ENCODE peak calls at places on chromosomes 3 and 15, in eight cellular contexts. X, I, V, N, R, H, P and U are unnamed samples.

GRCh38 chr15:58453931-58454793 is 22.4 kb downstream of the LIPC start:
- DNase-seq in I (no peak), N (no peak), P (no peak), V (no peak), R (no peak), H (no peak), X (no peak), U (no peak)

GRCh38 chr3:73885862-73886261 is 261.1 kb upstream of the PDZRN3 start:
- DNase-seq in R (no peak), H (no peak), P (no peak), X (no peak), N (no peak), I (no peak), V (no peak), U (no peak)

GRCh38 chr15:96444865-96445264 is 114.4 kb downstream of the NR2F2 start:
- DNase-seq in N (no peak), R (no peak), I (no peak), P (no peak), H (no peak), X (no peak), V (no peak), U (no peak)

GRCh38 chr3:16476636-16477035 is 36.9 kb downstream of the RFTN1 start:
- DNase-seq in V (no peak), R (no peak), I (no peak), X (peak; percentile 4), H (peak; percentile 91), N (peak; percentile 95), P (no peak), U (no peak)

GRCh38 chr3:153023896-153024295 is 138.1 kb upstream of the RAP2B start:
- DNase-seq in V (no peak), H (no peak), P (no peak), N (no peak), I (no peak), X (no peak), R (no peak), U (no peak)

GRCh38 chr3:134232146-134232545 is 18.5 kb downstream of the RYK start:
- DNase-seq in X (no peak), H (peak; percentile 37), V (no peak), N (no peak), R (no peak), P (no peak), I (no peak), U (no peak)

GRCh38 chr3:19250959-19251610 is 102.8 kb downstream of the KCNH8 start:
- DNase-seq in V (peak; percentile 16), R (no peak), H (no peak), N (no peak), X (no peak), I (no peak), P (peak; percentile 1), U (no peak)

GRCh38 chr15:29141908-29142747 is 127.5 kb downstream of the NSMCE3 start:
- DNase-seq in N (no peak), R (no peak), P (no peak), H (no peak), V (no peak), X (no peak), I (no peak), U (no peak)

GRCh38 chr15:56736308-56736707 is 3.0 kb upstream of the ZNF280D start:
- DNase-seq in V (peak; percentile 36), N (no peak), X (no peak), I (no peak), P (peak; percentile 31), R (no peak), H (peak; percentile 70), U (no peak)

GRCh38 chr15:79965836-79966630 is 5.0 kb downstream of the BCL2A1 start:
- DNase-seq in R (no peak), I (no peak), H (no peak), P (peak; percentile 79), N (no peak), X (no peak), V (no peak), U (no peak)

GRCh38 chr3:169241928-169242751 is 421.4 kb downstream of the MECOM start:
- DNase-seq in I (peak; percentile 50), P (no peak), X (peak; percentile 42), H (peak; percentile 89), N (no peak), R (no peak), V (no peak), U (peak; percentile 70)

GRCh38 chr3:125374501-125374995 is 577 bp downstream of the ZNF148 start:
- DNase-seq in N (no peak), P (peak; percentile 43), R (peak; percentile 51), V (peak; percentile 49), H (peak; percentile 62), X (peak; percentile 54), I (peak; percentile 28), U (peak; percentile 79)

GRCh38 chr3:72447059-72447946 is 400.9 kb downstream of the SHQ1 start:
- DNase-seq in N (peak; percentile 47), H (peak; percentile 95), I (peak; percentile 70), R (peak; percentile 92), P (peak; percentile 66), V (peak; percentile 92), X (peak; percentile 84), U (peak; percentile 96)

GRCh38 chr15:39455502-39455991 is 125.3 kb upstream of the THBS1 start:
- DNase-seq in V (no peak), P (peak; percentile 97), N (peak; percentile 55), I (no peak), X (peak; percentile 12), H (peak; percentile 72), R (no peak), U (no peak)
- H3K9me3 ChIP-seq in V (no peaks in the 10 kb centered on the region), P (peaks cover under 1% of the 10 kb centered on the region), N (no peaks in the 10 kb centered on the region), I (peaks cover 3% of the 10 kb centered on the region), X (no peaks in the 10 kb centered on the region), H (no peaks in the 10 kb centered on the region), R (no peaks in the 10 kb centered on the region), U (no peaks in the 10 kb centered on the region)

DNA sequence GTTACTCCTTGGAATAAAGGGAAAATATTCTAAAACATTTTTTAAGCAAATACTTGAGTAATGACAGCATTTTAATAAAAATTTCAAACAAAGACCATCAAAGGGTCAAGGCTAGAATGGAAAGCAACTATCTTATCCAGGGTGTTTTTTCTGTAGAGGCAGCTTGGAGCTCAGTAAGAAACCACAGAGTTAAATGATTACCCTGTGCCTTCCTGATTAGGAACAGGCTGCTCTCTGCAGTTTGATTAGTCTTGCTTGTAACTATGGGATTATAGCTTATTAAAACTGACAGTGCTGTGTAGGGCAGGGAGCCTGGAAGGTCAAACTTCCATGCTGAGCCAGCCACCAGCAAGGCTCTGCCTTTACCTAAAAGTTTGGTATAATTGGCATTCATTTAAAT is 33.1 kb downstream of the QTRT2 start:
- DNase-seq in H (no peak), R (no peak), I (no peak), N (no peak), X (no peak), V (no peak), P (no peak), U (no peak)
- H3K9me3 ChIP-seq in H (no peaks in the 10 kb centered on the region), R (no peaks in the 10 kb centered on the region), I (no peaks in the 10 kb centered on the region), N (no peaks in the 10 kb centered on the region), X (no peaks in the 10 kb centered on the region), V (no peaks in the 10 kb centered on the region), P (no peaks in the 10 kb centered on the region), U (no peaks in the 10 kb centered on the region)

GRCh38 chr3:177647876-177648275 is 450.6 kb upstream of the TBL1XR1 start:
- DNase-seq in P (no peak), R (no peak), N (no peak), V (no peak), H (no peak), X (peak; percentile 46), I (no peak), U (no peak)

GRCh38 chr3:177646749-177647148 is 449.5 kb upstream of the TBL1XR1 start:
- DNase-seq in H (no peak), R (no peak), P (no peak), N (no peak), I (no peak), X (peak; percentile 45), V (no peak), U (no peak)

GRCh38 chr3:177658354-177658753 is 461.1 kb upstream of the TBL1XR1 start:
- DNase-seq in P (no peak), R (no peak), X (no peak), N (no peak), V (no peak), H (no peak), I (no peak), U (no peak)

GRCh38 chr3:177657243-177657642 is 460.0 kb upstream of the TBL1XR1 start:
- DNase-seq in R (no peak), I (no peak), P (no peak), X (no peak), N (no peak), H (no peak), V (no peak), U (no peak)

GRCh38 chr3:177652556-177653290 is 455.4 kb upstream of the TBL1XR1 start:
- DNase-seq in H (peak; percentile 32), P (no peak), X (no peak), N (no peak), I (no peak), R (no peak), V (no peak), U (no peak)
- H3K9me3 ChIP-seq in H (no peaks in the 10 kb centered on the region), P (no peaks in the 10 kb centered on the region), X (no peaks in the 10 kb centered on the region), N (no peaks in the 10 kb centered on the region), I (no peaks in the 10 kb centered on the region), R (no peaks in the 10 kb centered on the region), V (no peaks in the 10 kb centered on the region), U (no peaks in the 10 kb centered on the region)

GRCh38 chr3:13709706-13710105 is 160.8 kb downstream of the FBLN2 start:
- DNase-seq in R (peak; percentile 2), I (no peak), X (no peak), H (no peak), V (peak; percentile 1), N (no peak), P (no peak), U (peak; percentile 15)
- H3K9me3 ChIP-seq in R (no peaks in the 10 kb centered on the region), I (peaks cover 23% of the 10 kb centered on the region), X (no peaks in the 10 kb centered on the region), H (no peaks in the 10 kb centered on the region), V (no peaks in the 10 kb centered on the region), N (peaks cover 4% of the 10 kb centered on the region), P (no peaks in the 10 kb centered on the region), U (no peaks in the 10 kb centered on the region)

GRCh38 chr15:88940110-88940675 is 27.0 kb upstream of the MFGE8 start:
- DNase-seq in N (no peak), H (no peak), V (no peak), P (no peak), X (no peak), R (no peak), I (no peak), U (no peak)
- H3K9me3 ChIP-seq in N (no peaks in the 10 kb centered on the region), H (no peaks in the 10 kb centered on the region), V (no peaks in the 10 kb centered on the region), P (no peaks in the 10 kb centered on the region), X (no peaks in the 10 kb centered on the region), R (no peaks in the 10 kb centered on the region), I (peaks cover 3% of the 10 kb centered on the region), U (no peaks in the 10 kb centered on the region)

DNA sequence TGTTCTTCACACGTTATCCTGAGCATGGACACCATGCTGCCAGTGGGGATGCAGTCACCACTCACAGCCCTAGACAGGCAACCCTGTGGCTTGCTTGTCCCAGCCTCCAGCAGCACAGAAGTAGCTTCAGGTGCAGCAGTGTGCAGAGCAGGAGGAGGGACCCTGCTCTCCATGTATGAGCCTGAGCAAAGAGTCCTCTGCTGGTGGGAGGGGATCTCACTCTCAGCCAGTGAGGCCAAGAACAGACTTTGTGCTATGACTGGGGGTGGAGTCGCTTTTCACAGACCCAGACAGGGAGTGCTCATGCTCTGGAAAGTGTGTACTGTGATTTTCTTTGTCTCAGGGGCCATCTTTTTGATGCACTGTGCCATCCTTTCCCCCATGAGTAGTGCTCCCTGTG is 66.1 kb upstream of the NDN start:
- DNase-seq in R (no peak), X (no peak), I (no peak), P (no peak), N (no peak), H (no peak), V (no peak), U (no peak)
- H3K9me3 ChIP-seq in R (no peaks in the 10 kb centered on the region), X (no peaks in the 10 kb centered on the region), I (peaks cover 11% of the 10 kb centered on the region), P (peaks cover 29% of the 10 kb centered on the region), N (peaks cover 20% of the 10 kb centered on the region), H (no peaks in the 10 kb centered on the region), V (no peaks in the 10 kb centered on the region), U (no peaks in the 10 kb centered on the region)